ENCODE peak calls at places on chromosomes 16 and 17, in six cellular contexts. Y, U, Q, M, F and Z are unnamed samples.

GRCh38 chr16:89863741-89864391 is 9.5 kb upstream of the TCF25 start:
- DNase-seq in Y (peak; percentile 63), F (peak; percentile 37), Q (peak; percentile 29), U (no peak), M (peak; percentile 40), Z (no peak)

GRCh38 chr17:50559674-50560184 is 786 bp upstream of the CACNA1G start:
- DNase-seq in M (peak; percentile 5), U (no peak), F (peak; percentile 43), Q (peak; percentile 39), Y (peak; percentile 35), Z (no peak)

GRCh38 chr17:45160505-45161287 is 979 bp upstream of the HEXIM2 start:
- DNase-seq in Y (peak; percentile 64), Q (peak; percentile 63), F (peak; percentile 78), U (peak; percentile 59), M (peak; percentile 61), Z (peak; percentile 50)

GRCh38 chr17:76404976-76405563 is 20.7 kb downstream of the SPHK1 start:
- DNase-seq in U (no peak), M (no peak), Q (no peak), Y (no peak), F (no peak), Z (no peak)

GRCh38 chr17:75693500-75694481 is 26.7 kb downstream of the SAP30BP start:
- DNase-seq in M (peak; percentile 56), Q (peak; percentile 78), Y (no peak), U (peak; percentile 97), F (peak; percentile 78), Z (no peak)

GRCh38 chr16:68756250-68757051 is 19.4 kb downstream of the CDH1 start:
- DNase-seq in U (peak; percentile 69), Q (no peak), M (no peak), F (no peak), Y (peak; percentile 88), Z (no peak)

GRCh38 chr16:48907906-48908634 is 298.1 kb upstream of the N4BP1 start:
- DNase-seq in M (no peak), U (no peak), F (no peak), Y (no peak), Q (no peak), Z (no peak)

GRCh38 chr16:48507346-48507745 is 102.6 kb downstream of the N4BP1 start:
- DNase-seq in F (no peak), M (no peak), Y (no peak), U (no peak), Q (no peak), Z (no peak)

GRCh38 chr17:81849457-81849856 is 10.9 kb downstream of the P4HB start:
- DNase-seq in U (no peak), Q (no peak), Y (no peak), M (no peak), F (no peak), Z (no peak)

GRCh38 chr17:45784583-45785372 is 658 bp downstream of the CRHR1 start:
- DNase-seq in Q (no peak), U (peak; percentile 17), Y (peak; percentile 47), M (no peak), F (no peak), Z (peak; percentile 9)

GRCh38 chr17:7354262-7354781 is 634 bp upstream of the TMEM95 start:
- DNase-seq in U (no peak), F (no peak), Q (no peak), M (peak; percentile 80), Y (no peak), Z (no peak)

GRCh38 chr17:29567362-29568330 is 809 bp upstream of the ABHD15 start:
- DNase-seq in F (peak; percentile 62), Q (peak; percentile 29), U (peak; percentile 56), M (peak; percentile 25), Y (peak; percentile 84), Z (peak; percentile 76)

GRCh38 chr16:636206-637080 is at the start of gene METTL26:
- DNase-seq in M (peak; percentile 91), Y (peak; percentile 96), U (peak; percentile 95), F (peak; percentile 96), Q (peak; percentile 96), Z (peak; percentile 95)

GRCh38 chr16:71626858-71627213 is 852 bp downstream of the MARVELD3 start:
- DNase-seq in Y (no peak), Q (no peak), U (peak; percentile 47), M (no peak), F (no peak), Z (no peak)

GRCh38 chr16:64773184-64773583 is 348.7 kb downstream of the CDH11 start:
- DNase-seq in F (no peak), M (no peak), U (no peak), Q (no peak), Y (no peak), Z (no peak)

GRCh38 chr16:23448392-23448791 is 4.6 kb downstream of the COG7 start:
- DNase-seq in M (peak; percentile 52), U (no peak), Y (no peak), F (no peak), Q (no peak), Z (no peak)

GRCh38 chr16:57196276-57196675 is 10.1 kb downstream of the RSPRY1 start:
- DNase-seq in U (no peak), Y (no peak), F (no peak), Q (no peak), M (no peak), Z (no peak)
- H3K4me1 ChIP-seq in U (peaks cover 6% of the 10 kb centered on the region), Y (peaks cover under 1% of the 10 kb centered on the region), F (peaks cover 49% of the 10 kb centered on the region), Q (peaks cover 11% of the 10 kb centered on the region), M (peaks cover 18% of the 10 kb centered on the region), Z (no peaks in the 10 kb centered on the region)

DNA sequence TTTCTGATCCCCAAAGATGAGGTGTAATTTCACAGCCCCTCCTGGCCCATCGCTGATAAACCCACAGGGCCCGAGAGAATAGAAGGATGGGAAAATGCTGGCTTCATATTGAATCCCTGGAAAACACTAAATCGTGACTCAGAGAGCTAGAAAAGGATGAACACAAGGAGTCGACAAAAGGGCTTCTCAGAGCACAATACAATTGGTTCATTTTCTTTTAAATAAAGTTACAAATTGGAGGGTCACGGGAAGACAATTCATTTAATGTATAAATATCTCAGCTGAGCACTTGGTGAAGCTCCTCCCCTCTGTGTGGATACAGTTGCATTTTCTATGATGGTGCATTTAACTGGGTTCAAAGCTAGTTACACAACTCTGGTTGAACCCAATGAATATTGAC is 13.9 kb downstream of the TTYH2 start:
- DNase-seq in Y (no peak), M (no peak), F (no peak), U (no peak), Q (no peak), Z (no peak)
- H3K36me3 ChIP-seq in Y (peaks cover 52% of the 10 kb centered on the region), M (no peaks in the 10 kb centered on the region), F (no peaks in the 10 kb centered on the region), U (no peaks in the 10 kb centered on the region), Q (peaks cover 65% of the 10 kb centered on the region), Z (no peaks in the 10 kb centered on the region)

GRCh38 chr17:63706346-63707102 is 6.6 kb upstream of the LIMD2 start:
- DNase-seq in Y (peak; percentile 26), U (no peak), M (no peak), F (no peak), Q (no peak), Z (no peak)
- H3K4me1 ChIP-seq in Y (peaks cover 77% of the 10 kb centered on the region), U (no peaks in the 10 kb centered on the region), M (no peaks in the 10 kb centered on the region), F (peaks cover 2% of the 10 kb centered on the region), Q (peaks cover under 1% of the 10 kb centered on the region), Z (peaks cover 88% of the 10 kb centered on the region)

GRCh38 chr16:15032547-15033308 is 23.1 kb downstream of the NTAN1 start:
- DNase-seq in F (no peak), U (no peak), M (peak; percentile 31), Y (no peak), Q (no peak), Z (peak; percentile 23)
- H3K36me3 ChIP-seq in F (no peaks in the 10 kb centered on the region), U (peaks cover 30% of the 10 kb centered on the region), M (peaks cover 77% of the 10 kb centered on the region), Y (peaks cover 70% of the 10 kb centered on the region), Q (peaks cover 97% of the 10 kb centered on the region), Z (peaks cover 58% of the 10 kb centered on the region)

DNA sequence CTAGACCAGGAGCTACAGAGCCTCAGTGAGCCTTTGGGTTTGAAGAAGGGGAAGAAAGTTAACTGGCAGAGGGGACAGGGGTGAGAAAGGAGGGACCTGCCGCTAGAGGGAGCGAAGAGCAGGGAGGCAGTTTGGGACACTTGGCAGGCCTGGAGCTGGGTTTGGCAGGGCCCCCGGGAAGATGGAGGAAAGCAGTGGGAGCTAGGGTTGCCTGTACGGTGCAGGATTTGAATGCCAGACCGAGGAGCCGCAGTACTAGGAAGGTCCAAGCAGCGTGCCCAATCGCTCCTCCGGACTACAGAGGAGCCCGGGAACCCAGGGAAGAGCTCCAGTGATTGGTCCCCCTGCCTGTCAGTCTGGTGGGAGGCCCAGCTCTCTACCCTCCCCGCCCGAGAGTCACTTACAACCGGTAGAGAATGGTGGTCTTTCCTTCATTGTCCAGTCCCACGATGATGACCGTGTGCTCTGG is 1.3 kb downstream of the ARL5C start:
- DNase-seq in Y (peak; percentile 88), Q (peak; percentile 83), M (peak; percentile 89), U (peak; percentile 74), F (peak; percentile 95), Z (peak; percentile 65)
- H3K4me1 ChIP-seq in Y (peaks cover 16% of the 10 kb centered on the region), Q (peaks cover 15% of the 10 kb centered on the region), M (peaks cover 5% of the 10 kb centered on the region), U (no peaks in the 10 kb centered on the region), F (peaks cover 46% of the 10 kb centered on the region), Z (peaks cover 16% of the 10 kb centered on the region)

DNA sequence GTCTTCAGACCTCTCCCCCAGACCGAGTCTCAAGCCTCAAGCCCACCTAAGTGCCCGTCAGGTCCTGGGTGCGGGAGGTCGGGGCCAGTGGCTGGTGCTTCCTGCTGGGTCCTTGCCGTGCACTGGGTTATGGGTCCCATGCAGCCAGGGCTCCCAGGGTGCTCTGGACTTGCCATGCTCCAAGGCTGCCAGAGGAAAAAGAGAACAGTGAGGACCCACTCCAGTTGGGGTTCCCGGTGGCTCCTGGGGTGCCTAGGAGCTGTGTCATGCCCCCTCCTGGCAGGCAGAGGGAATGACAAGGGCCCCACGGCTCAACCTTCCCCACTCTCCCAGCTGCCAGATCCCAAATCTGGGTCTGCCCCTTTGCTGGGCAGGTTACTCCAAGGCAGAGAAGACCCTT is 3.8 kb downstream of the SNX20 start:
- DNase-seq in Y (no peak), F (no peak), U (no peak), M (no peak), Q (no peak), Z (no peak)
- H3K36me3 ChIP-seq in Y (peaks cover 69% of the 10 kb centered on the region), F (no peaks in the 10 kb centered on the region), U (no peaks in the 10 kb centered on the region), M (no peaks in the 10 kb centered on the region), Q (peaks cover 15% of the 10 kb centered on the region), Z (peaks cover 51% of the 10 kb centered on the region)

GRCh38 chr17:67884766-67885165 is 59.5 kb downstream of the BPTF start:
- DNase-seq in Q (no peak), Y (no peak), U (no peak), F (no peak), M (no peak), Z (no peak)
- H3K4me1 ChIP-seq in Q (no peaks in the 10 kb centered on the region), Y (no peaks in the 10 kb centered on the region), U (no peaks in the 10 kb centered on the region), F (no peaks in the 10 kb centered on the region), M (no peaks in the 10 kb centered on the region), Z (no peaks in the 10 kb centered on the region)